ENCODE peak calls at places on chromosomes 12 and 14, in eight cellular contexts. A is stimulated activated CD4-positive, alpha-beta T cell treated with anti-CD3 and anti-CD28 coated beads, Interleukin-1b, Interleukin-23, amount 100 ng/mL, for 1 hour; S is heart right ventricle; K is non-pigmented ciliary epithelial cell; L is kidney epithelial cell; B is LoVo; F is AG20443; Y is astrocyte of the spinal cord. R is an unnamed sample.

GRCh38 chr12:118436002-118436724 is 59.8 kb downstream of the SUDS3 start:
- DNase-seq in A (no peak), S (no peak), K (no peak), L (no peak), B (no peak), F (no peak), Y (no peak), R (no peak)

GRCh38 chr14:22841311-22841710 is 4.9 kb downstream of the MMP14 start:
- DNase-seq in A (no peak), S (no peak), K (no peak), L (no peak), B (no peak), F (no peak), Y (no peak), R (no peak)

GRCh38 chr12:7113389-7113871 is 4.4 kb upstream of the C1RL start:
- DNase-seq in A (no peak), S (no peak), K (no peak), L (no peak), B (peak; percentile 58), F (peak; percentile 79), Y (peak; percentile 39), R (no peak)

GRCh38 chr12:96256672-96257361 is 62.6 kb downstream of the ELK3 start:
- DNase-seq in A (no peak), S (no peak), K (no peak), L (no peak), B (no peak), F (no peak), Y (no peak), R (no peak)

GRCh38 chr14:91891721-91892220 is 24.4 kb upstream of the TC2N start:
- DNase-seq in A (no peak), S (no peak), K (no peak), L (no peak), B (no peak), F (no peak), Y (peak; percentile 33), R (no peak)

GRCh38 chr12:42961395-42961794 is 371.8 kb upstream of the PRICKLE1 start:
- DNase-seq in A (no peak), S (no peak), K (peak; percentile 69), L (peak; percentile 96), B (peak; percentile 97), F (peak; percentile 49), Y (peak; percentile 86), R (peak; percentile 96)

GRCh38 chr12:14387472-14387871 is 22.0 kb downstream of the ATF7IP start:
- DNase-seq in A (no peak), S (no peak), K (no peak), L (no peak), B (no peak), F (no peak), Y (no peak), R (no peak)

GRCh38 chr14:54310151-54310851 is 86.5 kb upstream of the CDKN3 start:
- DNase-seq in A (no peak), S (no peak), K (no peak), L (no peak), B (peak; percentile 70), F (no peak), Y (no peak), R (no peak)

GRCh38 chr12:14999421-15000047 is 26.7 kb downstream of the PDE6H start:
- DNase-seq in A (no peak), S (no peak), K (no peak), L (no peak), B (no peak), F (no peak), Y (peak; percentile 57), R (no peak)

R was measured in epithelial cell of proximal tubule.